ENCODE peak calls at places on chromosome 14, in seven cellular contexts. U is OCI-LY7, X is A549, N is NB4, Z is astrocyte of the spinal cord, F is Caco-2, O is fibroblast of lung. Y is an unnamed sample.

GRCh38 chr14:25406818-25407217 is 356.9 kb upstream of the STXBP6 start:
- DNase-seq in U (peak; percentile 28), X (no peak), N (peak; percentile 67), Z (no peak), F (peak; percentile 34), O (peak; percentile 1), Y (no peak)

GRCh38 chr14:104072586-104072985 is 12.9 kb upstream of the ASPG start:
- DNase-seq in U (no peak), X (no peak), N (no peak), Z (no peak), F (no peak), O (no peak), Y (no peak)

GRCh38 chr14:104291123-104292000 is 153.0 kb downstream of the KIF26A start:
- DNase-seq in U (no peak), X (no peak), N (no peak), Z (no peak), F (no peak), O (no peak), Y (no peak)

GRCh38 chr14:34673702-34674101 is 40.7 kb downstream of the CFL2 start:
- DNase-seq in U (no peak), X (no peak), N (no peak), Z (no peak), F (no peak), O (no peak), Y (no peak)

GRCh38 chr14:96136361-96136760 is 68.3 kb upstream of the BDKRB2 start:
- DNase-seq in U (no peak), X (no peak), N (no peak), Z (peak; percentile 64), F (no peak), O (peak; percentile 89), Y (no peak)

GRCh38 chr14:99916091-99916383 is 122.8 kb downstream of the EML1 start:
- DNase-seq in U (no peak), X (no peak), N (no peak), Z (no peak), F (no peak), O (no peak), Y (no peak)

GRCh38 chr14:79177106-79177505 is 1006.9 kb downstream of the NRXN3 start:
- DNase-seq in U (no peak), X (no peak), N (no peak), Z (no peak), F (no peak), O (peak; percentile 6), Y (no peak)

GRCh38 chr14:33949051-33950037 is 1.5 kb downstream of the EGLN3 start:
- DNase-seq in U (no peak), X (no peak), N (no peak), Z (no peak), F (no peak), O (no peak), Y (no peak)

GRCh38 chr14:37196604-37197420 is 925 bp upstream of the MIPOL1 start:
- DNase-seq in U (no peak), X (no peak), N (no peak), Z (no peak), F (no peak), O (no peak), Y (no peak)

GRCh38 chr14:84482256-84483071 is 1047.5 kb upstream of the FLRT2 start:
- DNase-seq in U (no peak), X (no peak), N (no peak), Z (peak; percentile 76), F (no peak), O (peak; percentile 83), Y (peak; percentile 41)

GRCh38 chr14:68814376-68815287 is 21.8 kb upstream of the ZFP36L1 start:
- DNase-seq in U (peak; percentile 90), X (peak; percentile 78), N (peak; percentile 58), Z (peak; percentile 72), F (peak; percentile 70), O (peak; percentile 72), Y (no peak)

GRCh38 chr14:34835312-34835711 is 39.8 kb downstream of the BAZ1A start:
- DNase-seq in U (no peak), X (no peak), N (peak; percentile 13), Z (no peak), F (no peak), O (no peak), Y (no peak)

GRCh38 chr14:104580961-104581360 is 1.4 kb downstream of the C14orf180 start:
- DNase-seq in U (no peak), X (no peak), N (no peak), Z (no peak), F (no peak), O (peak; percentile 20), Y (no peak)

GRCh38 chr14:38951451-38951850 is 151.6 kb downstream of the SEC23A start:
- DNase-seq in U (no peak), X (no peak), N (no peak), Z (peak; percentile 67), F (no peak), O (peak; percentile 80), Y (no peak)

GRCh38 chr14:81164167-81164774 is 56.5 kb downstream of the GTF2A1 start:
- DNase-seq in U (peak; percentile 75), X (peak; percentile 55), N (peak; percentile 90), Z (peak; percentile 69), F (peak; percentile 62), O (peak; percentile 75), Y (peak; percentile 70)

GRCh38 chr14:68650403-68650994 is 142.4 kb downstream of the ZFP36L1 start:
- DNase-seq in U (no peak), X (no peak), N (no peak), Z (no peak), F (no peak), O (no peak), Y (no peak)

GRCh38 chr14:99604766-99605298 is 825 bp upstream of the CCDC85C start:
- DNase-seq in U (peak; percentile 66), X (peak; percentile 56), N (peak; percentile 56), Z (peak; percentile 37), F (peak; percentile 56), O (peak; percentile 48), Y (no peak)

GRCh38 chr14:105882626-105883025 is 356.2 kb downstream of the TMEM121 start:
- DNase-seq in U (no peak), X (no peak), N (no peak), Z (no peak), F (no peak), O (no peak), Y (no peak)

GRCh38 chr14:49893309-49894213 is 679 bp downstream of the ARF6 start:
- DNase-seq in U (peak; percentile 66), X (peak; percentile 21), N (peak; percentile 85), Z (no peak), F (peak; percentile 24), O (peak; percentile 37), Y (no peak)

GRCh38 chr14:77122555-77123125 is 19.0 kb downstream of the ZDHHC22 start:
- DNase-seq in U (peak; percentile 83), X (no peak), N (no peak), Z (no peak), F (no peak), O (no peak), Y (no peak)

GRCh38 chr14:89417469-89418225 is 614 bp upstream of the FOXN3 start:
- DNase-seq in U (peak; percentile 86), X (peak; percentile 61), N (peak; percentile 88), Z (peak; percentile 50), F (peak; percentile 72), O (peak; percentile 48), Y (no peak)

GRCh38 chr14:71524321-71524982 is 407.8 kb upstream of the RGS6 start:
- DNase-seq in U (peak; percentile 9), X (no peak), N (no peak), Z (no peak), F (no peak), O (no peak), Y (no peak)
- H3K4me3 ChIP-seq in U (no peak overlapping the region), X (no peak overlapping the region), N (no peak overlapping the region), Z (no peak overlapping the region), F (no peak overlapping the region), O (no peak overlapping the region), Y (no peak overlapping the region)

GRCh38 chr14:32072701-32073100 is 4.4 kb upstream of the ARHGAP5 start:
- DNase-seq in U (no peak), X (no peak), N (no peak), Z (no peak), F (no peak), O (no peak), Y (no peak)
- TF ChIP-seq CTCF in U (no peak), X (no peak), N (no peak), Z (no peak), F (no peak), O (no peak), Y (no peak)

DNA sequence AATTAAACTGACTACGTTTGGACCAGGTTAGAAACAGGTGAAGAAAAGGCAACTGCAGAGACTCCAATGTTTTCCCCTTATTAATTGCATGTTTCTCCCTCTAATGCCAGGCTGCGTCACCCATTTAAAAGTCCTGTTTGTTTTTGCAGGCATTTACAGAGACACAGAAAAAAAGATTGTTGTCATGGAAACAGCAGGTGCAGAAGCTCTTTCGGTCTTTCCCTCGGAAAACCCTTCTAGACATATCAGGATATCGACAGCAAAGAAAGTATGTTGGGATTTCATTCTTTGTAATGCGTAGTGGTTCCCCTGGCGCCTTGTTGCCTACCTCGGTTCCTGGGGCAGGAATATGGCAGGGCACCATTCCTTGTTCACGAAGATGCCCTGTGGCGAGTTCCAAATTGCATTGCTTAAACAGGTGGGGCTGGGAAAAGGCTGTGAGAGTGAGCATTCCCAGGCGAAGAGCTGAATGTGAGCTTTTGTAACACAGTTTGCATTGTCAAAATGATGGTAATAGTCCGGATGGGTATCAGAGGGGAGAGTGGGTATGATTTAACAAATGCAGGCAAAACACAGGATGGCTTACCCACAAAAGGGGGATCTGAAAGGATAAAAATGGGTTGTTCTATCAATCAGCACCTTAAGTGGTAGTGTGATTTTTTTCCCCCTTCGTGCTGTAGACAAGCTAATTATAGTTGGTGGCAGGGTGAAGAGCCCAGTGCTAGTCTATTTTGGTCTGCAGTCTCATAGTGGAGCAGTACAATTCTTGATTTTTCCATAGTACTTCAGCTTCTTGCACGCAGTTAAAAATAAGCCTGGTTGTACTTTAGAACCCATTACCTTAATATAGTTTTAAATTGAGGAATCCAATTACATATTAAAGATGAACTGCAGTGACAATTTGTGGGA is 132.4 kb downstream of the GCH1 start:
- DNase-seq in U (no peak), X (no peak), N (no peak), Z (no peak), F (no peak), O (no peak), Y (no peak)
- H3K4me3 ChIP-seq in U (no peak overlapping the region), X (no peak overlapping the region), N (no peak overlapping the region), Z (no peak overlapping the region), F (no peak overlapping the region), O (no peak overlapping the region), Y (no peak overlapping the region)

GRCh38 chr14:61177279-61178225 is 103.6 kb downstream of the TMEM30B start:
- DNase-seq in U (no peak), X (no peak), N (no peak), Z (no peak), F (no peak), O (peak; percentile 79), Y (no peak)

GRCh38 chr14:61179061-61179675 is 102.0 kb downstream of the TMEM30B start:
- DNase-seq in U (no peak), X (peak; percentile 30), N (no peak), Z (no peak), F (no peak), O (peak; percentile 73), Y (peak; percentile 92)

GRCh38 chr14:61174395-61175386 is 106.4 kb downstream of the TMEM30B start:
- DNase-seq in U (no peak), X (no peak), N (peak; percentile 7), Z (peak; percentile 59), F (no peak), O (peak; percentile 80), Y (no peak)

GRCh38 chr14:61178226-61179060 is 102.7 kb downstream of the TMEM30B start:
- DNase-seq in U (no peak), X (peak; percentile 84), N (no peak), Z (peak; percentile 98), F (no peak), O (peak; percentile 98), Y (peak; percentile 99)

GRCh38 chr14:61176686-61177085 is 104.5 kb downstream of the TMEM30B start:
- DNase-seq in U (no peak), X (no peak), N (no peak), Z (no peak), F (no peak), O (peak; percentile 63), Y (no peak)
- TF ChIP-seq CTCF in U (no peak), X (no peak), N (no peak), Z (no peak), F (no peak), O (no peak), Y (no peak)

Y was measured in epithelial cell of proximal tubule.